ENCODE peak calls at places on chromosome 9, in seven cellular contexts. One of them, this sample, is unnamed.

GRCh38 chr9:99489043-99489378 is 266.9 kb downstream of the SEC61B start:
- DNase-seq in right atrium auricular region: no peak
- DNase-seq in HCT116: no peak
- DNase-seq in A549: no peak
- DNase-seq in HFFc6: peak
- DNase-seq in upper lobe of right lung: no peak
- DNase-seq in foreskin fibroblast: peak
- DNase-seq in this sample: no peak

GRCh38 chr9:133690111-133690561 is 48.0 kb downstream of the SARDH start:
- DNase-seq in right atrium auricular region: no peak
- DNase-seq in HCT116: no peak
- DNase-seq in A549: no peak
- DNase-seq in HFFc6: no peak
- DNase-seq in upper lobe of right lung: peak
- DNase-seq in foreskin fibroblast: no peak
- DNase-seq in this sample: no peak

GRCh38 chr9:15018238-15018637 is 108.0 kb upstream of the FREM1 start:
- DNase-seq in right atrium auricular region: no peak
- DNase-seq in HCT116: no peak
- DNase-seq in A549: no peak
- DNase-seq in HFFc6: no peak
- DNase-seq in upper lobe of right lung: no peak
- DNase-seq in foreskin fibroblast: no peak
- DNase-seq in this sample: no peak

GRCh38 chr9:113520109-113520642 is 56.6 kb downstream of the RGS3 start:
- DNase-seq in right atrium auricular region: no peak
- DNase-seq in HCT116: no peak
- DNase-seq in A549: peak
- DNase-seq in HFFc6: no peak
- DNase-seq in upper lobe of right lung: no peak
- DNase-seq in foreskin fibroblast: no peak
- DNase-seq in this sample: no peak

GRCh38 chr9:87497604-87498045 is at the start of gene DAPK1:
- DNase-seq in right atrium auricular region: no peak
- DNase-seq in HCT116: peak
- DNase-seq in A549: peak
- DNase-seq in HFFc6: no peak
- DNase-seq in upper lobe of right lung: peak
- DNase-seq in foreskin fibroblast: peak
- DNase-seq in this sample: peak

GRCh38 chr9:6779417-6780241 is 21.9 kb downstream of the KDM4C start:
- DNase-seq in right atrium auricular region: no peak
- DNase-seq in HCT116: no peak
- DNase-seq in A549: no peak
- DNase-seq in HFFc6: peak
- DNase-seq in upper lobe of right lung: no peak
- DNase-seq in foreskin fibroblast: peak
- DNase-seq in this sample: no peak

GRCh38 chr9:112887377-112887776 is 3.3 kb downstream of the SLC46A2 start:
- DNase-seq in right atrium auricular region: no peak
- DNase-seq in HCT116: no peak
- DNase-seq in A549: no peak
- DNase-seq in HFFc6: no peak
- DNase-seq in upper lobe of right lung: no peak
- DNase-seq in foreskin fibroblast: no peak
- DNase-seq in this sample: peak

GRCh38 chr9:106060885-106061284 is 366.5 kb downstream of the TMEM38B start:
- DNase-seq in right atrium auricular region: no peak
- DNase-seq in HCT116: no peak
- DNase-seq in A549: no peak
- DNase-seq in HFFc6: no peak
- DNase-seq in upper lobe of right lung: no peak
- DNase-seq in foreskin fibroblast: no peak
- DNase-seq in this sample: no peak

GRCh38 chr9:34272146-34272545 is 56.9 kb downstream of the KIF24 start:
- DNase-seq in right atrium auricular region: no peak
- DNase-seq in HCT116: no peak
- DNase-seq in A549: no peak
- DNase-seq in HFFc6: no peak
- DNase-seq in upper lobe of right lung: no peak
- DNase-seq in foreskin fibroblast: peak
- DNase-seq in this sample: no peak

GRCh38 chr9:136947955-136948510 is 3.0 kb downstream of the C8G start:
- DNase-seq in right atrium auricular region: no peak
- DNase-seq in HCT116: peak
- DNase-seq in A549: peak
- DNase-seq in HFFc6: peak
- DNase-seq in upper lobe of right lung: peak
- DNase-seq in foreskin fibroblast: peak
- DNase-seq in this sample: no peak

GRCh38 chr9:108119530-108120113 is 630.1 kb upstream of the KLF4 start:
- DNase-seq in right atrium auricular region: no peak
- DNase-seq in HCT116: no peak
- DNase-seq in A549: no peak
- DNase-seq in HFFc6: no peak
- DNase-seq in upper lobe of right lung: no peak
- DNase-seq in foreskin fibroblast: no peak
- DNase-seq in this sample: no peak

GRCh38 chr9:108130896-108131295 is 641.3 kb upstream of the KLF4 start:
- DNase-seq in right atrium auricular region: no peak
- DNase-seq in HCT116: no peak
- DNase-seq in A549: no peak
- DNase-seq in HFFc6: no peak
- DNase-seq in upper lobe of right lung: no peak
- DNase-seq in foreskin fibroblast: no peak
- DNase-seq in this sample: no peak

DNA sequence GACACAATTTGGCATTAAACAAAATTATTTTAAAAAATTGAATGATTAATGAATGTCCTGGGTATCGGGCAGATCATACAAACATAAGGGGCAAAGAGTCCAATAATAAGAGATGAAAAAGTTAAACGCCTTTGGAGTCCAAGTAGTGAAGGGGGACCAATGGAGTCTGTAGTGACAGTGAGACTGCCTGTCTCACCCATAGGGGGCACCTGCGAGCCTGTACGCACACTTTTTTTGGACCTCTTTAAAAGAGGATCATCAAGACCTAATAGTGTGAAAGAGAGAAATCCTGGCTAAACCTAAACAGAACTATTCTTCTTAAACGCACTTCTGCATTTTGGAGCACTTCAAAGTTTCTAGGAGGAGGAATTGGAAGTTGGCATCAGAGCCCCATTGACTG is 636.0 kb upstream of the KLF4 start:
- DNase-seq in right atrium auricular region: no peak
- DNase-seq in HCT116: no peak
- DNase-seq in A549: no peak
- DNase-seq in HFFc6: no peak
- DNase-seq in upper lobe of right lung: no peak
- DNase-seq in foreskin fibroblast: no peak
- DNase-seq in this sample: no peak
- TF ChIP-seq CTCF in right atrium auricular region: no peak
- TF ChIP-seq CTCF in HCT116: peak
- TF ChIP-seq CTCF in A549: no peak
- TF ChIP-seq CTCF in HFFc6: peak
- TF ChIP-seq CTCF in upper lobe of right lung: peak
- TF ChIP-seq CTCF in foreskin fibroblast: peak
- TF ChIP-seq CTCF in this sample: peak

GRCh38 chr9:117253256-117253655 is 161.6 kb downstream of the ASTN2 start:
- DNase-seq in right atrium auricular region: no peak
- DNase-seq in HCT116: no peak
- DNase-seq in A549: no peak
- DNase-seq in HFFc6: no peak
- DNase-seq in upper lobe of right lung: no peak
- DNase-seq in foreskin fibroblast: no peak
- DNase-seq in this sample: no peak

GRCh38 chr9:117245225-117245624 is 169.6 kb downstream of the ASTN2 start:
- DNase-seq in right atrium auricular region: no peak
- DNase-seq in HCT116: no peak
- DNase-seq in A549: no peak
- DNase-seq in HFFc6: no peak
- DNase-seq in upper lobe of right lung: no peak
- DNase-seq in foreskin fibroblast: no peak
- DNase-seq in this sample: no peak

GRCh38 chr9:117250610-117251215 is 164.1 kb downstream of the ASTN2 start:
- DNase-seq in right atrium auricular region: no peak
- DNase-seq in HCT116: no peak
- DNase-seq in A549: no peak
- DNase-seq in HFFc6: no peak
- DNase-seq in upper lobe of right lung: no peak
- DNase-seq in foreskin fibroblast: no peak
- DNase-seq in this sample: no peak

GRCh38 chr9:117249799-117250198 is 165.1 kb downstream of the ASTN2 start:
- DNase-seq in right atrium auricular region: no peak
- DNase-seq in HCT116: no peak
- DNase-seq in A549: no peak
- DNase-seq in HFFc6: no peak
- DNase-seq in upper lobe of right lung: no peak
- DNase-seq in foreskin fibroblast: no peak
- DNase-seq in this sample: no peak

GRCh38 chr9:117247271-117247670 is 167.6 kb downstream of the ASTN2 start:
- DNase-seq in right atrium auricular region: no peak
- DNase-seq in HCT116: no peak
- DNase-seq in A549: peak
- DNase-seq in HFFc6: no peak
- DNase-seq in upper lobe of right lung: no peak
- DNase-seq in foreskin fibroblast: no peak
- DNase-seq in this sample: no peak
- TF ChIP-seq CTCF in right atrium auricular region: peak
- TF ChIP-seq CTCF in HCT116: no peak
- TF ChIP-seq CTCF in A549: no peak
- TF ChIP-seq CTCF in HFFc6: no peak
- TF ChIP-seq CTCF in upper lobe of right lung: peak
- TF ChIP-seq CTCF in foreskin fibroblast: peak
- TF ChIP-seq CTCF in this sample: no peak

GRCh38 chr9:80948107-80948506 is 741.2 kb downstream of the TLE1 start:
- DNase-seq in right atrium auricular region: no peak
- DNase-seq in HCT116: no peak
- DNase-seq in A549: no peak
- DNase-seq in HFFc6: no peak
- DNase-seq in upper lobe of right lung: no peak
- DNase-seq in foreskin fibroblast: no peak
- DNase-seq in this sample: no peak

GRCh38 chr9:80954521-80954920 is 734.8 kb downstream of the TLE1 start:
- DNase-seq in right atrium auricular region: no peak
- DNase-seq in HCT116: no peak
- DNase-seq in A549: no peak
- DNase-seq in HFFc6: no peak
- DNase-seq in upper lobe of right lung: no peak
- DNase-seq in foreskin fibroblast: peak
- DNase-seq in this sample: no peak

GRCh38 chr9:80951675-80952074 is 737.7 kb downstream of the TLE1 start:
- DNase-seq in right atrium auricular region: no peak
- DNase-seq in HCT116: no peak
- DNase-seq in A549: no peak
- DNase-seq in HFFc6: no peak
- DNase-seq in upper lobe of right lung: no peak
- DNase-seq in foreskin fibroblast: peak
- DNase-seq in this sample: no peak

GRCh38 chr9:80948876-80949275 is 740.5 kb downstream of the TLE1 start:
- DNase-seq in right atrium auricular region: no peak
- DNase-seq in HCT116: no peak
- DNase-seq in A549: no peak
- DNase-seq in HFFc6: no peak
- DNase-seq in upper lobe of right lung: no peak
- DNase-seq in foreskin fibroblast: no peak
- DNase-seq in this sample: no peak

GRCh38 chr9:80952523-80952922 is 736.8 kb downstream of the TLE1 start:
- DNase-seq in right atrium auricular region: no peak
- DNase-seq in HCT116: no peak
- DNase-seq in A549: no peak
- DNase-seq in HFFc6: no peak
- DNase-seq in upper lobe of right lung: no peak
- DNase-seq in foreskin fibroblast: no peak
- DNase-seq in this sample: no peak
- TF ChIP-seq CTCF in right atrium auricular region: no peak
- TF ChIP-seq CTCF in HCT116: no peak
- TF ChIP-seq CTCF in A549: no peak
- TF ChIP-seq CTCF in HFFc6: no peak
- TF ChIP-seq CTCF in upper lobe of right lung: no peak
- TF ChIP-seq CTCF in foreskin fibroblast: no peak
- TF ChIP-seq CTCF in this sample: no peak

GRCh38 chr9:132671620-132672412 is 1.6 kb downstream of the GTF3C4 start:
- DNase-seq in right atrium auricular region: no peak
- DNase-seq in HCT116: no peak
- DNase-seq in A549: no peak
- DNase-seq in HFFc6: peak
- DNase-seq in upper lobe of right lung: no peak
- DNase-seq in foreskin fibroblast: peak
- DNase-seq in this sample: no peak

GRCh38 chr9:132670816-132671371 is 630 bp downstream of the GTF3C4 start:
- DNase-seq in right atrium auricular region: no peak
- DNase-seq in HCT116: no peak
- DNase-seq in A549: peak
- DNase-seq in HFFc6: peak
- DNase-seq in upper lobe of right lung: peak
- DNase-seq in foreskin fibroblast: peak
- DNase-seq in this sample: no peak

GRCh38 chr9:132670359-132670815 is at the start of gene GTF3C4:
- DNase-seq in right atrium auricular region: peak
- DNase-seq in HCT116: peak
- DNase-seq in A549: peak
- DNase-seq in HFFc6: peak
- DNase-seq in upper lobe of right lung: peak
- DNase-seq in foreskin fibroblast: peak
- DNase-seq in this sample: peak

GRCh38 chr9:132673355-132673754 is 3.1 kb downstream of the GTF3C4 start:
- DNase-seq in right atrium auricular region: no peak
- DNase-seq in HCT116: no peak
- DNase-seq in A549: peak
- DNase-seq in HFFc6: peak
- DNase-seq in upper lobe of right lung: no peak
- DNase-seq in foreskin fibroblast: peak
- DNase-seq in this sample: no peak

GRCh38 chr9:132672413-132672690 is 2.1 kb downstream of the GTF3C4 start:
- DNase-seq in right atrium auricular region: no peak
- DNase-seq in HCT116: no peak
- DNase-seq in A549: no peak
- DNase-seq in HFFc6: peak
- DNase-seq in upper lobe of right lung: no peak
- DNase-seq in foreskin fibroblast: peak
- DNase-seq in this sample: no peak
- TF ChIP-seq CTCF in right atrium auricular region: no peak
- TF ChIP-seq CTCF in HCT116: no peak
- TF ChIP-seq CTCF in A549: no peak
- TF ChIP-seq CTCF in HFFc6: peak
- TF ChIP-seq CTCF in upper lobe of right lung: no peak
- TF ChIP-seq CTCF in foreskin fibroblast: no peak
- TF ChIP-seq CTCF in this sample: no peak